ENCODE peak calls at places on chromosomes 6 and 20, in nine cellular contexts. L, T, S, P, Z, D, N, R and B are unnamed samples.
A peak's percentile ranks its signal among the peaks of the same experiment; 100 is the strongest.

GRCh38 chr6:120675886-120676285 is 658.4 kb downstream of the TBC1D32 start:
- DNase-seq in L (no peak), T (no peak), S (peak; percentile 32), P (no peak), Z (no peak), D (no peak), N (no peak), R (no peak), B (no peak)

GRCh38 chr6:48766349-48766748 is 655.4 kb upstream of the PTCHD4 start:
- DNase-seq in L (peak; percentile 53), T (peak; percentile 27), S (peak; percentile 90), P (no peak), Z (no peak), D (no peak), N (no peak), R (no peak), B (no peak)

GRCh38 chr20:17594443-17594842 is 24.6 kb downstream of the DSTN start:
- DNase-seq in L (no peak), T (peak; percentile 63), S (peak; percentile 75), P (no peak), Z (no peak), D (no peak), N (no peak), R (no peak), B (no peak)

GRCh38 chr20:1975251-1975650 is 18.6 kb downstream of the PDYN start:
- DNase-seq in L (no peak), T (no peak), S (no peak), P (no peak), Z (no peak), D (no peak), N (no peak), R (no peak), B (peak; percentile 62)

GRCh38 chr6:8229913-8230312 is 127.6 kb upstream of the EEF1E1 start:
- DNase-seq in L (no peak), T (no peak), S (peak; percentile 31), P (no peak), Z (no peak), D (no peak), N (no peak), R (no peak), B (peak; percentile 27)

GRCh38 chr6:102798631-102799030 is 1405.1 kb downstream of the GRIK2 start:
- DNase-seq in L (no peak), T (no peak), S (no peak), P (no peak), Z (no peak), D (no peak), N (peak; percentile 23), R (no peak), B (peak; percentile 75)

GRCh38 chr20:38393259-38393658 is 41.9 kb downstream of the SNHG17 start:
- DNase-seq in L (no peak), T (no peak), S (no peak), P (no peak), Z (no peak), D (no peak), N (no peak), R (no peak), B (no peak)

GRCh38 chr6:120826253-120826652 is 508.0 kb downstream of the TBC1D32 start:
- DNase-seq in L (peak; percentile 34), T (no peak), S (peak; percentile 9), P (no peak), Z (no peak), D (no peak), N (peak; percentile 25), R (no peak), B (peak; percentile 47)

GRCh38 chr6:28423546-28423945 is 19.7 kb downstream of the ZSCAN23 start:
- DNase-seq in L (no peak), T (no peak), S (no peak), P (no peak), Z (no peak), D (no peak), N (no peak), R (no peak), B (no peak)

GRCh38 chr6:26385734-26386125 is 2.8 kb downstream of the BTN2A2 start:
- DNase-seq in L (no peak), T (no peak), S (no peak), P (no peak), Z (no peak), D (no peak), N (no peak), R (no peak), B (no peak)

GRCh38 chr6:11413728-11414127 is 123.8 kb upstream of the TMEM170B start:
- DNase-seq in L (no peak), T (peak; percentile 70), S (peak; percentile 79), P (no peak), Z (no peak), D (no peak), N (no peak), R (no peak), B (no peak)

GRCh38 chr6:14861491-14861943 is 384.4 kb upstream of the JARID2 start:
- DNase-seq in L (no peak), T (no peak), S (no peak), P (peak; percentile 65), Z (no peak), D (no peak), N (no peak), R (no peak), B (peak; percentile 24)

GRCh38 chr20:45420125-45420524 is 4.2 kb downstream of the PIGT start:
- DNase-seq in L (no peak), T (no peak), S (no peak), P (no peak), Z (no peak), D (no peak), N (no peak), R (no peak), B (no peak)

GRCh38 chr6:148700047-148700712 is 46.6 kb upstream of the UST start:
- DNase-seq in L (no peak), T (peak; percentile 62), S (peak; percentile 16), P (no peak), Z (no peak), D (no peak), N (no peak), R (no peak), B (no peak)

GRCh38 chr6:142355481-142356174 is 53.8 kb downstream of the ADGRG6 start:
- DNase-seq in L (no peak), T (no peak), S (no peak), P (no peak), Z (no peak), D (no peak), N (no peak), R (no peak), B (no peak)

GRCh38 chr20:25321262-25321831 is 69.3 kb downstream of the ABHD12 start:
- DNase-seq in L (no peak), T (no peak), S (no peak), P (no peak), Z (no peak), D (no peak), N (no peak), R (no peak), B (no peak)

GRCh38 chr20:39019805-39020325 is 57.7 kb downstream of the DHX35 start:
- DNase-seq in L (no peak), T (no peak), S (peak; percentile 5), P (peak; percentile 66), Z (no peak), D (no peak), N (no peak), R (no peak), B (no peak)

GRCh38 chr6:42452171-42453026 is 673 bp upstream of the TRERF1 start:
- DNase-seq in L (peak; percentile 79), T (peak; percentile 80), S (peak; percentile 69), P (peak; percentile 81), Z (peak; percentile 73), D (peak; percentile 81), N (peak; percentile 65), R (peak; percentile 85), B (peak; percentile 93)

GRCh38 chr6:38080349-38080748 is 260.8 kb downstream of the ZFAND3 start:
- DNase-seq in L (no peak), T (no peak), S (no peak), P (no peak), Z (no peak), D (no peak), N (no peak), R (no peak), B (no peak)

GRCh38 chr20:41137412-41138216 is at the start of gene PLCG1:
- DNase-seq in L (peak; percentile 66), T (peak; percentile 63), S (peak; percentile 59), P (peak; percentile 88), Z (peak; percentile 86), D (peak; percentile 89), N (peak; percentile 78), R (peak; percentile 69), B (peak; percentile 93)

GRCh38 chr6:153312633-153313032 is 181.6 kb upstream of the RGS17 start:
- DNase-seq in L (peak; percentile 63), T (peak; percentile 24), S (peak; percentile 68), P (no peak), Z (peak; percentile 28), D (peak; percentile 49), N (peak; percentile 9), R (peak; percentile 61), B (peak; percentile 72)

GRCh38 chr6:157974341-157974894 is 7.2 kb upstream of the SYNJ2 start:
- DNase-seq in L (no peak), T (peak; percentile 54), S (no peak), P (no peak), Z (no peak), D (no peak), N (no peak), R (no peak), B (no peak)

GRCh38 chr20:18916886-18917785 is 103.6 kb downstream of the SCP2D1 start:
- DNase-seq in L (no peak), T (no peak), S (no peak), P (no peak), Z (no peak), D (no peak), N (no peak), R (no peak), B (no peak)

GRCh38 chr20:63658749-63659187 is 656 bp downstream of the RTEL1 start:
- DNase-seq in L (no peak), T (peak; percentile 50), S (no peak), P (no peak), Z (no peak), D (peak; percentile 63), N (no peak), R (no peak), B (no peak)

GRCh38 chr20:57772349-57772964 is 62.6 kb upstream of the PMEPA1 start:
- DNase-seq in L (peak; percentile 44), T (peak; percentile 54), S (peak; percentile 85), P (no peak), Z (no peak), D (no peak), N (no peak), R (no peak), B (peak; percentile 25)

GRCh38 chr6:20978176-20978614 is 443.9 kb downstream of the CDKAL1 start:
- DNase-seq in L (no peak), T (peak; percentile 78), S (no peak), P (peak; percentile 55), Z (no peak), D (no peak), N (no peak), R (no peak), B (no peak)

GRCh38 chr6:155126727-155127439 is 131.8 kb downstream of the TIAM2 start:
- DNase-seq in L (no peak), T (peak; percentile 64), S (peak; percentile 78), P (peak; percentile 80), Z (no peak), D (no peak), N (no peak), R (no peak), B (no peak)

GRCh38 chr6:80489911-80490635 is 383.6 kb downstream of the BCKDHB start:
- DNase-seq in L (no peak), T (no peak), S (peak; percentile 50), P (no peak), Z (no peak), D (no peak), N (no peak), R (no peak), B (no peak)

GRCh38 chr6:158564243-158565121 is 4.6 kb downstream of the TMEM181 start:
- DNase-seq in L (no peak), T (no peak), S (no peak), P (peak; percentile 75), Z (no peak), D (no peak), N (no peak), R (no peak), B (no peak)

GRCh38 chr20:59830107-59831023 is 103.1 kb downstream of the SYCP2 start:
- DNase-seq in L (no peak), T (no peak), S (peak; percentile 17), P (peak; percentile 12), Z (peak; percentile 47), D (peak; percentile 69), N (no peak), R (no peak), B (no peak)

GRCh38 chr6:170405311-170405975 is 98.9 kb downstream of the FAM120B start:
- DNase-seq in L (peak; percentile 78), T (peak; percentile 95), S (peak; percentile 98), P (no peak), Z (no peak), D (no peak), N (no peak), R (no peak), B (no peak)